ENCODE peak calls at places on chromosomes 1 and 21, in nine cellular contexts. N, J, P, A, U, Z, I, X and T are unnamed samples.

GRCh38 chr1:230011333-230012092 is 55.5 kb upstream of the GALNT2 start:
- DNase-seq in Z (no peak), I (no peak), N (no peak), U (no peak), A (no peak), X (no peak), P (no peak), J (no peak), T (no peak)

GRCh38 chr1:39425151-39425550 is 66.3 kb upstream of the BMP8A start:
- DNase-seq in I (peak), U (no peak), A (no peak), X (no peak), J (no peak), N (no peak), P (no peak), Z (no peak), T (no peak)

GRCh38 chr1:81832573-81832972 is 31.8 kb downstream of the ADGRL2 start:
- DNase-seq in A (no peak), X (no peak), N (no peak), I (no peak), U (no peak), J (peak), P (no peak), Z (no peak), T (no peak)

GRCh38 chr1:238912148-238912547 is 474.2 kb upstream of the CHRM3 start:
- DNase-seq in J (no peak), Z (no peak), N (no peak), U (no peak), P (no peak), I (no peak), A (no peak), X (no peak), T (no peak)

GRCh38 chr1:18365099-18365705 is 115.5 kb upstream of the KLHDC7A start:
- DNase-seq in J (no peak), A (no peak), I (no peak), U (no peak), N (no peak), Z (no peak), P (no peak), X (no peak), T (no peak)

GRCh38 chr1:212074313-212074712 is 38.8 kb downstream of the DTL start:
- DNase-seq in I (no peak), U (peak), N (no peak), Z (no peak), J (no peak), A (no peak), P (no peak), X (no peak), T (no peak)

GRCh38 chr1:207407655-207408256 is 46.4 kb upstream of the CR2 start:
- DNase-seq in J (no peak), N (no peak), I (no peak), P (no peak), U (no peak), Z (no peak), X (no peak), A (no peak), T (no peak)

GRCh38 chr1:42934111-42934510 is 24.6 kb downstream of the SLC2A1 start:
- DNase-seq in N (no peak), X (no peak), J (no peak), A (no peak), I (no peak), P (peak), Z (no peak), U (no peak), T (no peak)

GRCh38 chr1:210143465-210144062 is 89.0 kb upstream of the SERTAD4 start:
- DNase-seq in Z (peak), J (peak), P (no peak), X (peak), U (peak), I (peak), A (no peak), N (peak), T (no peak)

GRCh38 chr1:214435867-214436266 is 115.5 kb downstream of the PTPN14 start:
- DNase-seq in U (no peak), X (no peak), P (no peak), A (no peak), N (no peak), J (no peak), I (no peak), Z (no peak), T (no peak)

GRCh38 chr1:43874716-43875115 is 58.9 kb upstream of the ARTN start:
- DNase-seq in X (no peak), Z (no peak), A (no peak), I (no peak), N (no peak), J (no peak), P (no peak), U (no peak), T (no peak)

GRCh38 chr21:42388740-42389448 is 7.0 kb downstream of the TMPRSS3 start:
- DNase-seq in A (no peak), P (no peak), X (no peak), I (no peak), J (no peak), Z (no peak), U (peak), N (no peak), T (no peak)

GRCh38 chr1:192158181-192158580 is at the start of gene RGS18:
- DNase-seq in P (no peak), Z (no peak), A (peak), X (no peak), I (peak), J (no peak), N (no peak), U (no peak), T (no peak)

GRCh38 chr1:45840704-45841103 is 37.3 kb downstream of the MAST2 start:
- DNase-seq in X (no peak), N (no peak), J (peak), P (no peak), I (no peak), U (peak), Z (no peak), A (no peak), T (no peak)

GRCh38 chr1:169364948-169365347 is 2.6 kb downstream of the NME7 start:
- DNase-seq in N (no peak), J (peak), I (no peak), A (no peak), U (no peak), X (no peak), Z (no peak), P (no peak), T (no peak)

GRCh38 chr1:155940993-155941844 is at the start of gene RXFP4:
- DNase-seq in U (no peak), Z (no peak), X (no peak), N (no peak), P (no peak), A (no peak), I (peak), J (peak), T (no peak)

GRCh38 chr1:196001188-196001587 is 607.1 kb downstream of the KCNT2 start:
- DNase-seq in X (no peak), P (no peak), A (no peak), U (no peak), J (no peak), N (no peak), Z (no peak), I (no peak), T (no peak)

GRCh38 chr1:41860214-41860613 is 58.5 kb downstream of the HIVEP3 start:
- DNase-seq in Z (no peak), P (no peak), J (no peak), N (no peak), I (no peak), U (no peak), A (no peak), X (no peak), T (no peak)

GRCh38 chr1:34884536-34884935 is 25.0 kb upstream of the SMIM12 start:
- DNase-seq in P (no peak), U (no peak), Z (no peak), J (no peak), A (no peak), X (no peak), N (no peak), I (no peak), T (no peak)

GRCh38 chr1:106749491-106749890 is 307.0 kb upstream of the PRMT6 start:
- DNase-seq in Z (no peak), I (no peak), U (no peak), J (no peak), N (no peak), X (no peak), P (no peak), A (no peak), T (no peak)

GRCh38 chr1:153985341-153985912 is 712 bp downstream of the RAB13 start:
- DNase-seq in J (peak), Z (peak), I (no peak), A (no peak), X (no peak), P (no peak), U (no peak), N (peak), T (peak)

GRCh38 chr1:16607433-16607851 is 5.9 kb downstream of the NBPF1 start:
- DNase-seq in J (no peak), N (no peak), Z (peak), U (no peak), P (no peak), I (no peak), A (no peak), X (no peak), T (no peak)

GRCh38 chr1:92446990-92447681 is 39.6 kb downstream of the GFI1 start:
- DNase-seq in J (no peak), P (peak), Z (no peak), N (no peak), X (no peak), I (peak), A (no peak), U (peak), T (no peak)

GRCh38 chr1:200354243-200354642 is 55.6 kb downstream of the ZNF281 start:
- DNase-seq in Z (no peak), U (no peak), A (no peak), I (no peak), J (no peak), X (no peak), P (no peak), N (no peak), T (no peak)

GRCh38 chr1:115833806-115834205 is 7.1 kb downstream of the NHLH2 start:
- DNase-seq in X (no peak), Z (no peak), J (no peak), A (no peak), P (peak), U (no peak), N (no peak), I (no peak), T (no peak)